ENCODE peak calls at places on chromosomes 16 and 17, in eight cellular contexts. V is skeletal muscle cell; M is sciatic nerve; T is stimulated activated CD8-positive, alpha-beta memory T cell treated with anti-CD3 and anti-CD28 coated beads, Interleukin-7, amount 100 ng/mL, for 24 hours; C is IMR-90; D is nephron progenitor cell; E is T-helper 1 cell; K is MM.1S. W is an unnamed sample.

GRCh38 chr16:25838724-25839186 is 147.0 kb downstream of the HS3ST4 start:
- DNase-seq in T (no peak), D (peak), M (no peak), K (peak), C (peak), V (peak), E (peak), W (peak)

GRCh38 chr17:5665164-5665563 is 80.9 kb upstream of the NLRP1 start:
- DNase-seq in V (no peak), T (no peak), E (no peak), M (no peak), D (no peak), K (no peak), C (no peak), W (no peak)

GRCh38 chr16:61909074-61909473 is 127.2 kb downstream of the CDH8 start:
- DNase-seq in T (no peak), M (no peak), E (no peak), K (no peak), V (no peak), D (no peak), C (no peak), W (no peak)

GRCh38 chr16:48535831-48536599 is 74.0 kb downstream of the N4BP1 start:
- DNase-seq in T (no peak), E (no peak), V (peak), D (peak), C (peak), M (peak), K (peak), W (peak)

GRCh38 chr17:42287305-42288077 is 807 bp upstream of the STAT5A start:
- DNase-seq in M (peak), K (no peak), V (no peak), E (peak), T (peak), D (no peak), C (no peak), W (no peak)

GRCh38 chr16:66746682-66747081 is 4.7 kb downstream of the DYNC1LI2 start:
- DNase-seq in D (no peak), C (no peak), T (no peak), V (no peak), E (peak), M (no peak), K (peak), W (no peak)

GRCh38 chr17:12180644-12181261 is 160.1 kb downstream of the MAP2K4 start:
- DNase-seq in V (peak), T (no peak), C (peak), E (peak), K (peak), D (peak), M (no peak), W (peak)

GRCh38 chr17:1485311-1485747 is 7.2 kb downstream of the MYO1C start:
- DNase-seq in T (no peak), D (peak), C (no peak), E (peak), K (no peak), M (peak), V (no peak), W (no peak)

GRCh38 chr16:16120382-16121184 is 102.7 kb downstream of the ABCC6 start:
- DNase-seq in K (no peak), C (peak), T (no peak), D (no peak), M (no peak), V (no peak), E (no peak), W (no peak)